ENCODE peak calls at places on chromosomes 5 and 9, in six cellular contexts. N is CD8-positive, alpha-beta T cell; B is SK-N-SH; T is tibial nerve; M is lower lobe of right lung; P is psoas muscle. D is an unnamed sample.

GRCh38 chr5:28324174-28324573 is 1285.8 kb upstream of the CDH9 start:
- DNase-seq in M (no peak), B (no peak), P (no peak), T (no peak), N (no peak), D (no peak)

GRCh38 chr9:94160594-94161501 is 76.6 kb downstream of the PTPDC1 start:
- DNase-seq in N (no peak), P (no peak), T (no peak), B (no peak), M (no peak), D (no peak)

GRCh38 chr9:127640908-127641545 is 28.9 kb downstream of the STXBP1 start:
- DNase-seq in T (no peak), P (no peak), N (no peak), B (no peak), M (no peak), D (no peak)

GRCh38 chr5:79503794-79504495 is 10.0 kb downstream of the HOMER1 start:
- DNase-seq in P (no peak), N (no peak), B (no peak), T (no peak), M (no peak), D (no peak)

GRCh38 chr5:148620696-148621095 is 33.6 kb downstream of the HTR4 start:
- DNase-seq in T (no peak), M (no peak), P (no peak), N (no peak), B (no peak), D (no peak)

GRCh38 chr5:69404659-69405330 is 10.1 kb upstream of the MARVELD2 start:
- DNase-seq in N (no peak), B (no peak), T (no peak), M (no peak), P (no peak), D (no peak)

GRCh38 chr9:130444565-130445221 is at the start of gene ASS1:
- DNase-seq in T (peak; percentile 21), P (peak; percentile 82), B (no peak), M (peak; percentile 89), N (peak; percentile 21), D (peak; percentile 55)

GRCh38 chr5:35694481-35694880 is 76.8 kb downstream of the SPEF2 start:
- DNase-seq in T (no peak), N (no peak), B (no peak), M (no peak), P (no peak), D (no peak)

GRCh38 chr5:25991639-25992038 is 1046.7 kb downstream of the CDH9 start:
- DNase-seq in P (no peak), B (no peak), M (no peak), T (no peak), N (no peak), D (no peak)

GRCh38 chr5:113068559-113068958 is 92.0 kb downstream of the DCP2 start:
- DNase-seq in N (no peak), T (no peak), B (no peak), P (no peak), M (no peak), D (no peak)

GRCh38 chr5:177471610-177472356 is 1.7 kb downstream of the DBN1 start:
- DNase-seq in N (peak; percentile 50), B (peak; percentile 73), M (no peak), T (peak; percentile 73), P (peak; percentile 88), D (peak; percentile 87)

GRCh38 chr9:5869315-5870019 is 21.2 kb upstream of the MLANA start:
- DNase-seq in M (no peak), B (no peak), P (no peak), N (no peak), T (no peak), D (no peak)

GRCh38 chr5:155700333-155700732 is 626.6 kb upstream of the SGCD start:
- DNase-seq in M (no peak), B (no peak), N (no peak), P (no peak), T (no peak), D (no peak)

GRCh38 chr9:132018957-132019405 is 60.7 kb downstream of the MED27 start:
- DNase-seq in T (no peak), N (no peak), M (no peak), B (no peak), P (no peak), D (no peak)

GRCh38 chr5:142814122-142814521 is 43.9 kb downstream of the ARHGAP26 start:
- DNase-seq in N (no peak), P (no peak), M (no peak), B (no peak), T (peak; percentile 39), D (no peak)

GRCh38 chr5:38765461-38765861 is 80.4 kb upstream of the OSMR start:
- DNase-seq in B (no peak), M (no peak), N (no peak), T (no peak), P (no peak), D (no peak)

GRCh38 chr5:178526796-178527457 is 63.3 kb downstream of the COL23A1 start:
- DNase-seq in P (no peak), T (no peak), N (no peak), M (no peak), B (no peak), D (no peak)

GRCh38 chr5:124124711-124125229 is 612.8 kb downstream of the CSNK1G3 start:
- DNase-seq in M (no peak), P (no peak), T (no peak), N (no peak), B (no peak), D (no peak)

GRCh38 chr9:18142964-18143363 is 331.0 kb upstream of the ADAMTSL1 start:
- DNase-seq in N (no peak), P (no peak), B (no peak), T (no peak), M (no peak), D (no peak)

GRCh38 chr5:179162351-179163235 is 102.4 kb downstream of the ZNF354C start:
- DNase-seq in B (no peak), T (no peak), M (peak; percentile 26), N (no peak), P (no peak), D (peak; percentile 60)

GRCh38 chr9:110148868-110149267 is 59.1 kb downstream of the C9orf152 start:
- DNase-seq in N (no peak), B (no peak), M (no peak), P (no peak), T (no peak), D (no peak)

GRCh38 chr5:180618830-180619562 is 27.7 kb upstream of the SCGB3A1 start:
- DNase-seq in M (no peak), P (no peak), T (no peak), B (peak; percentile 91), N (peak; percentile 17), D (no peak)

GRCh38 chr5:142783601-142784291 is 13.6 kb downstream of the ARHGAP26 start:
- DNase-seq in M (no peak), T (no peak), B (peak; percentile 76), P (peak; percentile 57), N (peak; percentile 16), D (peak; percentile 64)

GRCh38 chr5:25119654-25120053 is 474.9 kb upstream of the CDH10 start:
- DNase-seq in N (no peak), P (no peak), B (peak; percentile 29), M (no peak), T (no peak), D (no peak)

GRCh38 chr5:170269579-170269978 is 28.0 kb downstream of the LCP2 start:
- DNase-seq in P (no peak), T (no peak), B (no peak), M (no peak), N (no peak), D (no peak)

GRCh38 chr5:1494780-1495524 is 28.8 kb downstream of the LPCAT1 start:
- DNase-seq in B (no peak), N (no peak), T (no peak), M (peak; percentile 79), P (peak; percentile 75), D (no peak)

GRCh38 chr9:7433508-7434292 is 365.9 kb downstream of the DMAC1 start:
- DNase-seq in T (no peak), N (no peak), M (no peak), P (no peak), B (no peak), D (no peak)

GRCh38 chr9:4668604-4669003 is 2.3 kb upstream of the SPATA6L start:
- DNase-seq in N (no peak), T (no peak), M (no peak), B (no peak), P (no peak), D (no peak)

GRCh38 chr9:98993570-98993945 is 49.9 kb downstream of the COL15A1 start:
- DNase-seq in N (no peak), B (no peak), P (no peak), T (no peak), M (peak; percentile 75), D (peak; percentile 77)

GRCh38 chr9:117473293-117473692 is 58.4 kb upstream of the ASTN2 start:
- DNase-seq in P (no peak), N (no peak), T (no peak), M (no peak), B (no peak), D (no peak)
- H3K27ac ChIP-seq in P (no peak overlapping the region), N (no peak overlapping the region), T (no peak overlapping the region), M (no peak overlapping the region), B (no peak overlapping the region), D (no peak overlapping the region)

DNA sequence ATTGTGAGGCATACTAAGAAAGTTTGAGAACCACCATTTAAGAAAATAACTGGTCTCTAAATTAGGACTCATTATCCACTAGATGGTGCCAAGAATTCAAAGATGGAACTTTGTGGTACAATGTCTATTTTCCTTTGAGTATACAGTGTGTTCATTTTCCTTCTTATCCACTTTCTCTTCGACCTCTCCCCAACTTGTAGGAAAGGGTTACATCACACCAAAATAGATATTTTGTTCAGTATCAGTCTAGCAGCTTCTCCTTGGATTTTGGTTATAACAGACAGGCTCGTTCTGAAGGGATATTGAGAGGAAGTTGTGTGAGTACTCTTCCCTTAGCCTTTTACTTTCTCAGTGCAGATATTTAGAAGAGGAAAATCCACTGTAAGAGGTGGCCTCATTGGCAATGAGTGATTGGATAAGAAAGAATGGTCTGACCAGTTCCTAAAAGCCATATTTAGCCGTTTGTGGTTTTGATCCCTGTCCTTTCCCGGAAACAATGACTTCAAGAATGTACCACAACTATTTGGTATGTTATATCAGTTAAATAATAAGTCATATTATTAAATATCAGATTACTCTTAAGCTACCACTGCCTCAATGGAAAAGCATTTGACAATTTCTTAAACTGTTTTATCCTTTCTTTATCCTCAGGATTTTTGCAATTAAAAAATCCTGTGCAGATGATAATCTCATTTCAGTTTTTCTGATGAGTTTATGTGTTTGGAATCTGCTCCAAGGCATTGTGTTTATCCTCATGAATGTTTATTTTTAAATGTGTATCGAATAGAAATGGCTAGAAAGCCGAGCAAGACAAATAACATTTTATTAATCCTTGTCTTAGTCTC is 69.0 kb upstream of the GRAMD2B start:
- DNase-seq in P (no peak), B (peak; percentile 38), M (no peak), T (peak; percentile 18), N (no peak), D (no peak)
- TF ChIP-seq CTCF in P (peak; percentile 56), B (peak; percentile 68), M (peak; percentile 48), T (peak; percentile 51), N (peak; percentile 75), D (peak; percentile 70)

GRCh38 chr5:174717826-174718455 is 6.4 kb upstream of the MSX2 start:
- DNase-seq in M (no peak), N (no peak), T (no peak), B (no peak), P (no peak), D (no peak)
- H3K4me3 ChIP-seq in M (no peak overlapping the region), N (no peak overlapping the region), T (no peak overlapping the region), B (no peak overlapping the region), P (no peak overlapping the region), D (no peak overlapping the region)

DNA sequence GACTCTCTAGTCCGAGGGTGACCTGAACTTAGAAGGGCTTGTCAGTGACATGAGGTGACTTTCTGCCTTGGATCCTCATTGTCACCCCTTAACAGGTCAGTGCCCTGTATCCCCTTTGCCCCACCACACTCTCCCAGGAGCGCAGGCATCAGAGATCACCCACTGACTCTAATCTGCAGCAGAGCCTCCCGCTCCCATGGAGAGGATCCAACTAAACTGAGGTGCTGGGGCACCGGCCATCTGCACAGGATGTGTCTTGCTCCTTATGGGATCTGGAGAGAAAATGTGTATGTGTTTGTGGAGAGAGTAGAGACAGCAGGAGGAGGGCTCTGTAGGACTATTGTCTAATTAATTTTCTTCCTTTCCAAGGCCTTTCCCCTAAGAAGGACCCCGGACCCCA is 213.7 kb downstream of the ROR2 start:
- DNase-seq in P (no peak), M (no peak), N (no peak), B (no peak), T (no peak), D (no peak)
- H3K27ac ChIP-seq in P (no peak overlapping the region), M (no peak overlapping the region), N (no peak overlapping the region), B (peak overlapping the region; percentile 85), T (no peak overlapping the region), D (no peak overlapping the region)

D was measured in tibial artery.